ENCODE peak calls at places on chromosomes 7 and 10, in six cellular contexts. One of them, this sample, is unnamed.

GRCh38 chr10:5538446-5538845 is 13.7 kb downstream of the CALML3 start:
- DNase-seq in HEK293T: no peak
- DNase-seq in mesenchymal stem cell: peak; percentile 54
- DNase-seq in pons: no peak
- DNase-seq in NCI-H345: no peak
- DNase-seq in stimulated activated CD4-positive, alpha-beta T cell treated with anti-CD3 and anti-CD28 coated beads, Interleukin-2, amount 100 ng/mL, for 24 hours: no peak
- DNase-seq in this sample: no peak

GRCh38 chr7:94431620-94432295 is 37.1 kb downstream of the COL1A2 start:
- DNase-seq in HEK293T: no peak
- DNase-seq in mesenchymal stem cell: no peak
- DNase-seq in pons: no peak
- DNase-seq in NCI-H345: no peak
- DNase-seq in stimulated activated CD4-positive, alpha-beta T cell treated with anti-CD3 and anti-CD28 coated beads, Interleukin-2, amount 100 ng/mL, for 24 hours: no peak
- DNase-seq in this sample: no peak

GRCh38 chr7:20197125-20197524 is 20.1 kb downstream of the MACC1 start:
- DNase-seq in HEK293T: no peak
- DNase-seq in mesenchymal stem cell: no peak
- DNase-seq in pons: no peak
- DNase-seq in NCI-H345: no peak
- DNase-seq in stimulated activated CD4-positive, alpha-beta T cell treated with anti-CD3 and anti-CD28 coated beads, Interleukin-2, amount 100 ng/mL, for 24 hours: no peak
- DNase-seq in this sample: no peak

GRCh38 chr7:84100866-84101265 is 93.7 kb downstream of the SEMA3A start:
- DNase-seq in HEK293T: peak; percentile 37
- DNase-seq in mesenchymal stem cell: peak; percentile 68
- DNase-seq in pons: no peak
- DNase-seq in NCI-H345: no peak
- DNase-seq in stimulated activated CD4-positive, alpha-beta T cell treated with anti-CD3 and anti-CD28 coated beads, Interleukin-2, amount 100 ng/mL, for 24 hours: no peak
- DNase-seq in this sample: no peak

GRCh38 chr10:133139561-133140065 is 20.4 kb upstream of the KNDC1 start:
- DNase-seq in HEK293T: no peak
- DNase-seq in mesenchymal stem cell: no peak
- DNase-seq in pons: no peak
- DNase-seq in NCI-H345: no peak
- DNase-seq in stimulated activated CD4-positive, alpha-beta T cell treated with anti-CD3 and anti-CD28 coated beads, Interleukin-2, amount 100 ng/mL, for 24 hours: no peak
- DNase-seq in this sample: no peak

GRCh38 chr7:24762771-24763170 is 5.5 kb upstream of the GSDME start:
- DNase-seq in HEK293T: no peak
- DNase-seq in mesenchymal stem cell: no peak
- DNase-seq in pons: no peak
- DNase-seq in NCI-H345: no peak
- DNase-seq in stimulated activated CD4-positive, alpha-beta T cell treated with anti-CD3 and anti-CD28 coated beads, Interleukin-2, amount 100 ng/mL, for 24 hours: no peak
- DNase-seq in this sample: no peak

GRCh38 chr7:93044147-93044810 is 73.5 kb downstream of the SAMD9 start:
- DNase-seq in HEK293T: no peak
- DNase-seq in mesenchymal stem cell: no peak
- DNase-seq in pons: no peak
- DNase-seq in NCI-H345: no peak
- DNase-seq in stimulated activated CD4-positive, alpha-beta T cell treated with anti-CD3 and anti-CD28 coated beads, Interleukin-2, amount 100 ng/mL, for 24 hours: no peak
- DNase-seq in this sample: no peak

GRCh38 chr7:28062197-28062988 is 118.2 kb downstream of the JAZF1 start:
- DNase-seq in HEK293T: peak; percentile 64
- DNase-seq in mesenchymal stem cell: peak; percentile 87
- DNase-seq in pons: peak; percentile 69
- DNase-seq in NCI-H345: peak; percentile 40
- DNase-seq in stimulated activated CD4-positive, alpha-beta T cell treated with anti-CD3 and anti-CD28 coated beads, Interleukin-2, amount 100 ng/mL, for 24 hours: peak; percentile 74
- DNase-seq in this sample: peak; percentile 9

GRCh38 chr7:20351901-20352300 is 21.2 kb downstream of the ITGB8 start:
- DNase-seq in HEK293T: no peak
- DNase-seq in mesenchymal stem cell: no peak
- DNase-seq in pons: no peak
- DNase-seq in NCI-H345: no peak
- DNase-seq in stimulated activated CD4-positive, alpha-beta T cell treated with anti-CD3 and anti-CD28 coated beads, Interleukin-2, amount 100 ng/mL, for 24 hours: no peak
- DNase-seq in this sample: no peak

GRCh38 chr10:635088-635861 is 54.2 kb downstream of the DIP2C start:
- DNase-seq in HEK293T: no peak
- DNase-seq in mesenchymal stem cell: no peak
- DNase-seq in pons: no peak
- DNase-seq in NCI-H345: no peak
- DNase-seq in stimulated activated CD4-positive, alpha-beta T cell treated with anti-CD3 and anti-CD28 coated beads, Interleukin-2, amount 100 ng/mL, for 24 hours: no peak
- DNase-seq in this sample: no peak

GRCh38 chr7:110940756-110941155 is 150.2 kb upstream of the LRRN3 start:
- DNase-seq in HEK293T: no peak
- DNase-seq in mesenchymal stem cell: no peak
- DNase-seq in pons: no peak
- DNase-seq in NCI-H345: no peak
- DNase-seq in stimulated activated CD4-positive, alpha-beta T cell treated with anti-CD3 and anti-CD28 coated beads, Interleukin-2, amount 100 ng/mL, for 24 hours: no peak
- DNase-seq in this sample: no peak

GRCh38 chr7:92547579-92547978 is 19.0 kb downstream of the RBM48 start:
- DNase-seq in HEK293T: no peak
- DNase-seq in mesenchymal stem cell: no peak
- DNase-seq in pons: no peak
- DNase-seq in NCI-H345: no peak
- DNase-seq in stimulated activated CD4-positive, alpha-beta T cell treated with anti-CD3 and anti-CD28 coated beads, Interleukin-2, amount 100 ng/mL, for 24 hours: no peak
- DNase-seq in this sample: no peak

GRCh38 chr10:58179238-58179637 is 88.5 kb downstream of the IPMK start:
- DNase-seq in HEK293T: no peak
- DNase-seq in mesenchymal stem cell: peak; percentile 59
- DNase-seq in pons: no peak
- DNase-seq in NCI-H345: no peak
- DNase-seq in stimulated activated CD4-positive, alpha-beta T cell treated with anti-CD3 and anti-CD28 coated beads, Interleukin-2, amount 100 ng/mL, for 24 hours: no peak
- DNase-seq in this sample: no peak

GRCh38 chr7:1842321-1843221 is 172.5 kb downstream of the ELFN1 start:
- DNase-seq in HEK293T: no peak
- DNase-seq in mesenchymal stem cell: peak; percentile 21
- DNase-seq in pons: no peak
- DNase-seq in NCI-H345: no peak
- DNase-seq in stimulated activated CD4-positive, alpha-beta T cell treated with anti-CD3 and anti-CD28 coated beads, Interleukin-2, amount 100 ng/mL, for 24 hours: no peak
- DNase-seq in this sample: no peak

GRCh38 chr7:66265566-66265965 is 60.4 kb downstream of the TPST1 start:
- DNase-seq in HEK293T: peak; percentile 16
- DNase-seq in mesenchymal stem cell: peak; percentile 57
- DNase-seq in pons: no peak
- DNase-seq in NCI-H345: no peak
- DNase-seq in stimulated activated CD4-positive, alpha-beta T cell treated with anti-CD3 and anti-CD28 coated beads, Interleukin-2, amount 100 ng/mL, for 24 hours: no peak
- DNase-seq in this sample: no peak

GRCh38 chr10:124106241-124106905 is 13.0 kb upstream of the CHST15 start:
- DNase-seq in HEK293T: no peak
- DNase-seq in mesenchymal stem cell: peak; percentile 78
- DNase-seq in pons: no peak
- DNase-seq in NCI-H345: no peak
- DNase-seq in stimulated activated CD4-positive, alpha-beta T cell treated with anti-CD3 and anti-CD28 coated beads, Interleukin-2, amount 100 ng/mL, for 24 hours: no peak
- DNase-seq in this sample: no peak